ENCODE peak calls at places on chromosomes 5 and 9, in six cellular contexts. O, V, K, L, Y and D are unnamed samples.

GRCh38 chr5:91641730-91642350 is 258.7 kb upstream of the ARRDC3 start:
- DNase-seq in O (no peak), V (peak; percentile 69), K (no peak), L (no peak), Y (peak; percentile 16), D (peak; percentile 3)

GRCh38 chr9:87336914-87337333 is 160.7 kb upstream of the DAPK1 start:
- DNase-seq in O (peak; percentile 75), V (peak; percentile 79), K (no peak), L (no peak), Y (peak; percentile 73), D (peak; percentile 38)

GRCh38 chr9:34289159-34289558 is 39.9 kb downstream of the KIF24 start:
- DNase-seq in O (no peak), V (no peak), K (no peak), L (no peak), Y (no peak), D (no peak)

GRCh38 chr5:148125641-148126040 is 42.7 kb upstream of the SPINK14 start:
- DNase-seq in O (no peak), V (peak; percentile 17), K (no peak), L (no peak), Y (no peak), D (no peak)

GRCh38 chr5:161023591-161023990 is 171.6 kb upstream of the ATP10B start:
- DNase-seq in O (no peak), V (no peak), K (no peak), L (no peak), Y (no peak), D (no peak)

GRCh38 chr5:176750144-176750543 is 60.2 kb upstream of the UNC5A start:
- DNase-seq in O (no peak), V (no peak), K (no peak), L (no peak), Y (no peak), D (no peak)

GRCh38 chr5:1769017-1769640 is 30.5 kb downstream of the MRPL36 start:
- DNase-seq in O (no peak), V (no peak), K (no peak), L (no peak), Y (no peak), D (no peak)

GRCh38 chr9:89502038-89502601 is 4.2 kb upstream of the SEMA4D start:
- DNase-seq in O (no peak), V (no peak), K (no peak), L (no peak), Y (no peak), D (no peak)

GRCh38 chr5:82364497-82364896 is 86.3 kb upstream of the RPS23 start:
- DNase-seq in O (no peak), V (peak; percentile 62), K (no peak), L (peak; percentile 6), Y (no peak), D (no peak)

GRCh38 chr5:85140471-85140870 is 755.8 kb upstream of the EDIL3 start:
- DNase-seq in O (no peak), V (peak; percentile 4), K (no peak), L (no peak), Y (no peak), D (no peak)

GRCh38 chr5:1706021-1706420 is 93.6 kb downstream of the MRPL36 start:
- DNase-seq in O (no peak), V (no peak), K (no peak), L (no peak), Y (no peak), D (no peak)

GRCh38 chr5:134450374-134450773 is 38.7 kb upstream of the CDKN2AIPNL start:
- DNase-seq in O (no peak), V (no peak), K (no peak), L (no peak), Y (no peak), D (no peak)

GRCh38 chr5:115838885-115839518 is 2.4 kb downstream of the ATG12 start:
- DNase-seq in O (no peak), V (peak; percentile 68), K (no peak), L (no peak), Y (peak; percentile 7), D (no peak)

GRCh38 chr5:135546912-135547311 is 11.1 kb upstream of the NEUROG1 start:
- DNase-seq in O (no peak), V (no peak), K (no peak), L (no peak), Y (no peak), D (no peak)